ENCODE peak calls at places on chromosomes 7 and 10, in six cellular contexts. B is amygdala; Y is CD4-positive, alpha-beta T cell; M is Kasumi-1; U is osteocyte; G is NCI-H226. K is an unnamed sample.

GRCh38 chr7:21704362-21704761 is 161.5 kb downstream of the DNAH11 start:
- DNase-seq in B (no peak), G (no peak), M (no peak), Y (no peak), U (no peak), K (no peak)

GRCh38 chr7:2082357-2083038 is 150.2 kb downstream of the MAD1L1 start:
- DNase-seq in U (no peak), G (no peak), B (no peak), M (no peak), Y (no peak), K (no peak)

GRCh38 chr10:8013011-8013410 is 41.5 kb upstream of the GATA3 start:
- DNase-seq in U (no peak), B (no peak), Y (no peak), M (no peak), G (no peak), K (no peak)

GRCh38 chr7:132750530-132751281 is 174.4 kb upstream of the PLXNA4 start:
- DNase-seq in B (no peak), Y (no peak), G (no peak), M (no peak), U (peak), K (no peak)

GRCh38 chr7:28078036-28078901 is 102.3 kb downstream of the JAZF1 start:
- DNase-seq in G (no peak), B (no peak), Y (peak), M (peak), U (no peak), K (no peak)

GRCh38 chr10:131948501-131948900 is 33.2 kb downstream of the BNIP3 start:
- DNase-seq in B (no peak), Y (no peak), U (no peak), M (no peak), G (no peak), K (no peak)

GRCh38 chr10:5400843-5401242 is 3.8 kb downstream of the TUBAL3 start:
- DNase-seq in Y (no peak), U (no peak), G (no peak), B (no peak), M (no peak), K (no peak)

GRCh38 chr7:120794100-120794729 is 63.7 kb downstream of the TSPAN12 start:
- DNase-seq in Y (no peak), U (no peak), G (no peak), M (no peak), B (no peak), K (no peak)

GRCh38 chr7:13286916-13287315 is 599.5 kb downstream of the ARL4A start:
- DNase-seq in Y (no peak), M (no peak), B (no peak), U (no peak), G (no peak), K (no peak)

GRCh38 chr7:91212592-91212991 is 51.6 kb upstream of the FZD1 start:
- DNase-seq in G (no peak), M (no peak), B (no peak), U (no peak), Y (no peak), K (no peak)

GRCh38 chr7:151168022-151168786 is 710 bp upstream of the GBX1 start:
- DNase-seq in Y (peak), B (no peak), G (no peak), U (no peak), M (peak), K (no peak)

GRCh38 chr7:44309271-44310091 is 15.9 kb downstream of the CAMK2B start:
- DNase-seq in B (no peak), Y (peak), G (no peak), U (peak), M (peak), K (no peak)

GRCh38 chr7:49486974-49487919 is 286.2 kb upstream of the VWC2 start:
- DNase-seq in U (no peak), B (no peak), G (no peak), M (no peak), Y (no peak), K (no peak)

GRCh38 chr10:36888925-36889573 is 236.3 kb upstream of the ANKRD30A start:
- DNase-seq in M (peak), G (peak), B (no peak), Y (peak), U (no peak), K (peak)

GRCh38 chr10:13891542-13892431 is 305.0 kb downstream of the PRPF18 start:
- DNase-seq in B (no peak), M (no peak), Y (no peak), U (no peak), G (no peak), K (peak)

GRCh38 chr7:118974836-118975235 is 750.3 kb downstream of the ANKRD7 start:
- DNase-seq in U (no peak), G (no peak), Y (no peak), B (no peak), M (no peak), K (no peak)

GRCh38 chr10:132788180-132788830 is 2.4 kb upstream of the NKX6-2 start:
- DNase-seq in U (no peak), Y (no peak), M (no peak), B (no peak), G (no peak), K (no peak)

GRCh38 chr7:148442933-148443332 is 147.6 kb upstream of the C7orf33 start:
- DNase-seq in M (no peak), Y (no peak), B (no peak), U (no peak), G (no peak), K (no peak)

GRCh38 chr7:44218418-44219201 is 17.8 kb downstream of the YKT6 start:
- DNase-seq in U (no peak), G (no peak), Y (no peak), B (no peak), M (no peak), K (no peak)

GRCh38 chr7:47170516-47170915 is 411.4 kb downstream of the TNS3 start:
- DNase-seq in Y (no peak), B (no peak), G (no peak), U (no peak), M (no peak), K (no peak)

GRCh38 chr10:33122014-33122788 is 164.2 kb upstream of the ITGB1 start:
- DNase-seq in B (no peak), Y (no peak), U (no peak), M (no peak), G (no peak), K (no peak)

GRCh38 chr7:149245244-149245643 is 5.8 kb downstream of the ZNF212 start:
- DNase-seq in Y (no peak), U (no peak), B (no peak), G (no peak), M (no peak), K (no peak)